ENCODE peak calls at places on chromosomes 6 and 20, in four cellular contexts. G, X, K and O are unnamed samples.

GRCh38 chr6:37173573-37174195 is 3.7 kb downstream of the PIM1 start:
- DNase-seq in K (no peak), X (peak; percentile 28), G (no peak), O (no peak)

GRCh38 chr20:37511605-37512275 is 9.3 kb upstream of the NNAT start:
- DNase-seq in X (no peak), K (no peak), G (no peak), O (no peak)

GRCh38 chr20:48795058-48795457 is 32.7 kb downstream of the PREX1 start:
- DNase-seq in G (no peak), X (no peak), K (no peak), O (no peak)

GRCh38 chr6:100461920-100462295 is 2.8 kb downstream of the SIM1 start:
- DNase-seq in X (no peak), K (peak; percentile 4), G (no peak), O (no peak)

GRCh38 chr6:169028343-169028742 is 225.3 kb downstream of the THBS2 start:
- DNase-seq in G (no peak), K (no peak), X (no peak), O (no peak)

GRCh38 chr20:45355209-45355608 is 7.0 kb upstream of the SDC4 start:
- DNase-seq in K (no peak), X (no peak), G (no peak), O (no peak)

GRCh38 chr6:28747631-28748157 is 176.1 kb downstream of the TRIM27 start:
- DNase-seq in G (peak; percentile 81), K (no peak), X (peak; percentile 77), O (peak; percentile 77)

GRCh38 chr20:46133886-46134654 is 16.0 kb downstream of the CD40 start:
- DNase-seq in G (no peak), K (no peak), X (no peak), O (no peak)

GRCh38 chr6:70547313-70547712 is 19.4 kb upstream of the SDHAF4 start:
- DNase-seq in K (no peak), X (no peak), G (no peak), O (no peak)

GRCh38 chr6:24064106-24064505 is 61.9 kb upstream of the NRSN1 start:
- DNase-seq in G (peak; percentile 62), K (no peak), X (no peak), O (peak; percentile 20)

GRCh38 chr6:85323435-85324040 is 126.3 kb upstream of the NT5E start:
- DNase-seq in G (peak; percentile 72), X (peak; percentile 54), K (peak; percentile 25), O (peak; percentile 88)

GRCh38 chr6:41634657-41635056 is 3.6 kb upstream of the MDFI start:
- DNase-seq in G (no peak), K (no peak), X (no peak), O (peak; percentile 36)

GRCh38 chr6:113723182-113723581 is 134.0 kb upstream of the MARCKS start:
- DNase-seq in K (no peak), G (no peak), X (no peak), O (no peak)
- TF ChIP-seq NR2C2 in K (no peak), G (no peak), X (no peak), O (no peak)

DNA sequence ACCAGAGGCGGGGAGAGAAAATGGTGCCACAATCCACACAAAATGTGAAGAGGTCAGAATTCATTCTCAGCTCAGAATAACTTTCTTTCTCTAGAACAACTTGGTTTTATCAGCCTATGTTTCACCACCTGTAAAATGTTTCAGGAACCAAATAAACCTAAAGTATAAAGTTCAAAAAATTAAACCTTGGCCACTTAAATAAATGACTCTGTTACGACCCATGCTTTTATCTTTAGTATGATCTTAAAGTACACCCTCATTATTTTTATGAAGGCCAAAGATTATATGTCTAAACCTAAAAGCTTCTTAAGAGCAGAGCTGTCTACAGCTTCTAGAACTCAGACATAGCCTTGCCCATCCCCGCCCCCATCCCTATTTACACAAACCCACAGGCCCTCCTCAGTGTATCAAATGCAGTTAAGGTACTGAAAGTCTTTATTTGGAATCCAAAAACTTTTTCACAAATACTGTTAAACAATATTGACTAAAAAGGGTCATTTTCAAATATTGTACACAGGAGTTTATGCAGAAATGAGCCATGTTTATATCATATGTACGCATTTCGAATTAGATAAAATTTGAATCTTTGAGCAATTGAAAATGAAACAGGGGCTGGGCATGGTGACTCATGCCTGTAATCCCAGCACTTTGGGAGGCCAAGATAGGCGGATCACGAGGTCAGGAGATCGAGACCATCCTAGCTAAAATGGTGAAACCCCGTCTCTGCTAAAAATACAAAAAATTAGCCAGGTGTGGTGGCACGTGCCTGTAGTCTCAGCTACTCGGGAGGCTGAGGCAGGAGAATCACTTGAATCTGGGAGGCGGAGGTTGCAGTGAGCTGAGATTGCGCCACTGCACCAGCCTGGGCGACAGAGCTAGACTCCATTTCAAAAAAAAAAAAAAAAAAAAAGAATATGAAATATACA is 5.7 kb upstream of the NHSL1 start:
- DNase-seq in G (no peak), K (no peak), X (no peak), O (no peak)
- TF ChIP-seq NR2C2 in G (no peak), K (no peak), X (no peak), O (no peak)

DNA sequence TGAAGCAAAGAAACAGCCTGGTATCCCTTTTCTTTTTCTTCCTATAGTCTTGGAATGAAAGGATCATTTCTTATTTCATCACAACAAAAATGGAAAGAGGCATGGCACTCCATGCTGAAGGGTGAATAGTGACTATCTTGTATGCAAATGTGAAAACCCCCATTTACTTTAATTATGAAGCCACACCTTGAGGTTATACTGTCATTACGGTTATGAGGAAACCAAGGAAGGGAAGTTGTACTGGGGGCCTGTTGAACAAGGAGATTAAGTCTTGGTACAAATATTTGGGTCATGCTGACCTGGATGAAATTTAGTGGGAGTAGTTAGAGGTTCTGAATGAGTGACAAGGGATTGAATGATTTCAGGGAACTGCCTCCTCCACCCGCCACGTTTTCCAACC is 8.7 kb upstream of the STXBP5 start:
- DNase-seq in X (no peak), G (no peak), K (no peak), O (no peak)
- TF ChIP-seq NR2C2 in X (no peak), G (no peak), K (no peak), O (no peak)

GRCh38 chr6:167209577-167209975 is 51.8 kb upstream of the GPR31 start:
- DNase-seq in G (no peak), X (no peak), K (no peak), O (no peak)

GRCh38 chr6:167210375-167211295 is 52.9 kb upstream of the GPR31 start:
- DNase-seq in G (peak; percentile 97), X (no peak), K (no peak), O (no peak)

GRCh38 chr6:167211870-167212715 is 54.3 kb upstream of the GPR31 start:
- DNase-seq in K (no peak), X (no peak), G (no peak), O (no peak)

GRCh38 chr6:167212716-167213011 is 54.9 kb upstream of the GPR31 start:
- DNase-seq in G (no peak), K (no peak), X (no peak), O (no peak)

DNA sequence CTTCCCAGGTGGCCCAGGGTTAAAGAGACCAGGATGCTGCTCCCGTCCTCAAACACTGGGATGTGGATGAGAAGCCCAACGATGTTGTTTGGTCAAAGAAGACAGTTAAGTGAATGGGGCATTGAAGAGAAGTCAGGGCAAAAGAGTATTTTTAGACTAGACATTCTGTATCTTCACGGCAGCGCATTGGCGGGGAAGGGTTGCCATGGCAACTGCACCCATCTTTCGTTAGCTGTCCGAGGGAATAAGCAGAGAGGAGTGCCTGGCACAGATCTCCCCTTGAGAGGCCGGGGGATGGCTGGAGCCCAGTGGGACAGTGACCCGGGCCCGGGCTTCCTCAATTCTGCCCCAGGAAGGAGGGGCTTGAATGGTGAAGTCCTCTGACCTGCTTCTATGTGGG is 56.4 kb upstream of the GPR31 start:
- DNase-seq in K (no peak), X (no peak), G (no peak), O (no peak)
- TF ChIP-seq NR2C2 in K (no peak), X (no peak), G (no peak), O (no peak)

GRCh38 chr6:50707191-50707590 is 6.1 kb upstream of the TFAP2D start:
- DNase-seq in X (no peak), K (no peak), G (no peak), O (no peak)

GRCh38 chr6:50706575-50706974 is 6.8 kb upstream of the TFAP2D start:
- DNase-seq in G (no peak), X (no peak), K (no peak), O (peak; percentile 75)

GRCh38 chr6:50707652-50708325 is 5.5 kb upstream of the TFAP2D start:
- DNase-seq in K (no peak), G (no peak), X (no peak), O (peak; percentile 48)

GRCh38 chr6:50709366-50709734 is 4.0 kb upstream of the TFAP2D start:
- DNase-seq in X (no peak), G (no peak), K (no peak), O (no peak)

DNA sequence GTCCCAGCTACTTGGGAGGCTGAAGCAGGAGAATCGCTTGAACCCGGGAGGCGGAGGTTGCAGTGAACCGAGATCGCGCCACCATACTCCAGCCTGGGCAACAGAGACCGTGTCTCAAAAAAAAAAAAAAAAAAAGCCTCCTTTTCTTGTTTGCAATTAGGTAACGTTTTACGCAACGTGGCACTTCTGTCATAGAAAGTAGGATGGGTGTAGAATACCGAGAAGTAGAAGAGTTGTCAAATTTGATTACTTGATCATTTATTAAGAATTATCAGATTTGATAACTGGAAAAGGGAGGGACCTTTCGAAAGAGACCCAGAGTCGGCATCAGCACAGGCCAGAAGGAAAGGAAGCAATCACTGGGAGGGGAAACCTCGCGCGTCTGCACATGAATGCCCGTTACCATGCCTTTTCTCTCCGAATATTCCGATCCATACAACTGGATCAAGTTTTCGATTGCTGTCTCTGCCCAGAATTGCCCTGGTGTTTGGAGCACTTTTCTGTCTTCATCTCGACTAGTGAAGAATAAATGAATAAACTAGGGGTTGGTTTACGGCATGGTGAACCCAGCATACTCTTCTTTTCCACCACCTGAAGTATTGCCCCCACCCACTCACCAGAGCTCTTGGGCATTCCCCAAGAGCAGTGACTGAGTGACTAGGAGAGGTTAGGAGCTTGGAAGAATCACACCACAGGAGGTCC is 4.5 kb upstream of the TFAP2D start:
- DNase-seq in G (no peak), K (no peak), X (no peak), O (no peak)
- TF ChIP-seq NR2C2 in G (no peak), K (no peak), X (no peak), O (no peak)

GRCh38 chr6:121479486-121480098 is 44.1 kb downstream of the GJA1 start:
- DNase-seq in X (no peak), G (no peak), K (no peak), O (no peak)
- TF ChIP-seq NR2C2 in X (no peak), G (no peak), K (no peak), O (no peak)

GRCh38 chr20:20031790-20032189 is 14.6 kb downstream of the NAA20 start:
- DNase-seq in G (no peak), X (no peak), K (no peak), O (no peak)
- TF ChIP-seq NR2C2 in G (no peak), X (no peak), K (no peak), O (no peak)